ENCODE peak calls at places on chromosomes 3 and 15, in eight cellular contexts. T, M, C, K, A, D, V and I are unnamed samples.

GRCh38 chr3:156172536-156172935 is 52.2 kb downstream of the KCNAB1 start:
- DNase-seq in K (no peak), T (no peak), D (no peak), A (no peak), V (no peak), C (no peak), M (no peak), I (no peak)

GRCh38 chr3:173371848-173372487 is 25.6 kb upstream of the NLGN1 start:
- DNase-seq in C (peak; percentile 7), V (no peak), T (no peak), K (no peak), M (no peak), D (no peak), A (no peak), I (no peak)

GRCh38 chr3:33395900-33396299 is 44.3 kb downstream of the UBP1 start:
- DNase-seq in C (no peak), V (no peak), A (no peak), K (no peak), M (no peak), D (no peak), T (no peak), I (no peak)

GRCh38 chr15:48880070-48880634 is 2.2 kb downstream of the EID1 start:
- DNase-seq in M (no peak), C (no peak), A (no peak), V (no peak), D (no peak), T (no peak), K (no peak), I (no peak)

GRCh38 chr3:44885618-44886017 is 11.2 kb downstream of the TGM4 start:
- DNase-seq in C (no peak), K (no peak), A (no peak), D (no peak), V (no peak), M (no peak), T (peak; percentile 83), I (no peak)

GRCh38 chr3:172877011-172877410 is 126.5 kb downstream of the ECT2 start:
- DNase-seq in T (no peak), K (no peak), A (no peak), M (no peak), D (no peak), V (no peak), C (no peak), I (no peak)

GRCh38 chr3:120567370-120568197 is 28.6 kb upstream of the NDUFB4 start:
- DNase-seq in C (peak; percentile 10), D (no peak), V (peak; percentile 73), A (peak; percentile 4), M (no peak), K (no peak), T (no peak), I (no peak)

GRCh38 chr3:109643590-109643989 is 306.2 kb upstream of the DPPA4 start:
- DNase-seq in T (peak; percentile 48), A (no peak), V (no peak), C (no peak), D (no peak), K (no peak), M (no peak), I (no peak)

GRCh38 chr15:25624504-25625172 is 185.8 kb upstream of the UBE3A start:
- DNase-seq in V (no peak), D (no peak), T (no peak), C (no peak), K (no peak), M (no peak), A (no peak), I (no peak)

GRCh38 chr3:46400000-46400734 is 6.7 kb downstream of the CCR5AS start:
- DNase-seq in T (no peak), V (no peak), C (no peak), A (no peak), K (no peak), M (no peak), D (no peak), I (no peak)

GRCh38 chr3:9911863-9912262 is 5.0 kb upstream of the IL17RC start:
- DNase-seq in K (no peak), D (no peak), M (no peak), V (no peak), A (no peak), C (no peak), T (no peak), I (no peak)

GRCh38 chr3:9890249-9891071 is at the start of gene JAGN1:
- DNase-seq in V (peak; percentile 95), A (peak; percentile 69), M (peak; percentile 86), D (peak; percentile 90), T (no peak), K (peak; percentile 84), C (peak; percentile 95), I (peak; percentile 87)

GRCh38 chr15:91909574-91909973 is 56.1 kb downstream of the SLCO3A1 start:
- DNase-seq in C (no peak), T (no peak), D (no peak), V (no peak), K (no peak), M (no peak), A (no peak), I (no peak)

GRCh38 chr15:66229790-66230460 is 23.6 kb downstream of the MEGF11 start:
- DNase-seq in D (no peak), V (no peak), K (no peak), T (no peak), M (no peak), A (no peak), C (no peak), I (no peak)

GRCh38 chr3:76661527-76662250 is 378.2 kb upstream of the ROBO2 start:
- DNase-seq in D (no peak), A (no peak), V (no peak), C (no peak), K (no peak), M (no peak), T (no peak), I (no peak)

GRCh38 chr3:50658831-50659230 is 15.9 kb upstream of the DOCK3 start:
- DNase-seq in T (no peak), M (no peak), V (no peak), C (no peak), D (no peak), A (no peak), K (no peak), I (no peak)

GRCh38 chr15:34125945-34126344 is 24.1 kb downstream of the PGBD4 start:
- DNase-seq in M (no peak), K (no peak), V (no peak), T (no peak), C (no peak), D (no peak), A (no peak), I (no peak)

GRCh38 chr3:38139652-38140051 is 1.2 kb downstream of the MYD88 start:
- DNase-seq in A (no peak), K (no peak), D (no peak), V (no peak), M (no peak), T (no peak), C (no peak), I (no peak)

GRCh38 chr15:29299331-29299730 is 29.7 kb upstream of the NSMCE3 start:
- DNase-seq in D (no peak), K (no peak), M (no peak), C (no peak), T (no peak), V (no peak), A (no peak), I (no peak)

GRCh38 chr15:31390777-31391486 is 64.3 kb downstream of the KLF13 start:
- DNase-seq in V (peak; percentile 62), A (no peak), M (no peak), D (no peak), C (no peak), T (no peak), K (no peak), I (no peak)

GRCh38 chr3:152621006-152621868 is 213.7 kb upstream of the P2RY1 start:
- DNase-seq in K (no peak), V (no peak), T (no peak), M (no peak), A (no peak), C (no peak), D (no peak), I (no peak)

GRCh38 chr3:107928084-107928445 is 162.8 kb downstream of the CD47 start:
- DNase-seq in K (no peak), V (no peak), D (no peak), A (no peak), C (no peak), M (no peak), T (no peak), I (no peak)

GRCh38 chr15:77907824-77908751 is 169.4 kb downstream of the TBC1D2B start:
- DNase-seq in A (no peak), M (peak; percentile 30), T (peak; percentile 19), C (peak; percentile 81), D (no peak), V (peak; percentile 57), K (peak; percentile 53), I (no peak)

GRCh38 chr3:10941972-10942371 is 50.6 kb upstream of the SLC6A1 start:
- DNase-seq in T (no peak), M (no peak), K (no peak), V (no peak), A (no peak), C (peak; percentile 53), D (no peak), I (no peak)

GRCh38 chr15:48592221-48592731 is 53.2 kb downstream of the FBN1 start:
- DNase-seq in K (no peak), A (no peak), T (peak; percentile 37), M (no peak), V (no peak), D (no peak), C (no peak), I (no peak)

GRCh38 chr3:155352900-155353490 is 59.5 kb upstream of the STRIT1 start:
- DNase-seq in A (no peak), K (no peak), T (peak; percentile 14), C (no peak), M (no peak), D (no peak), V (no peak), I (no peak)

GRCh38 chr3:149958171-149958796 is 12.4 kb downstream of the PFN2 start:
- DNase-seq in D (no peak), M (no peak), V (no peak), A (no peak), T (no peak), K (no peak), C (peak; percentile 17), I (no peak)

GRCh38 chr15:32855942-32856341 is 138.1 kb downstream of the GREM1 start:
- DNase-seq in T (peak; percentile 99), K (no peak), M (no peak), V (no peak), A (no peak), D (no peak), C (no peak), I (no peak)